ENCODE peak calls at places on chromosomes 3 and 15, in seven cellular contexts. Q is epithelial cell of esophagus, Z is PC-9, S is GM10248, B is glutamatergic neuron, R is H9, G is foreskin fibroblast. K is an unnamed sample.

GRCh38 chr3:194860725-194861124 is 175.0 kb downstream of the FAM43A start:
- DNase-seq in S (no peak), Q (no peak), R (no peak), Z (no peak), B (no peak), G (no peak), K (no peak)

GRCh38 chr3:64732570-64732969 is 44.8 kb upstream of the ADAMTS9 start:
- DNase-seq in B (no peak), G (no peak), R (no peak), S (no peak), Q (no peak), Z (no peak), K (no peak)

GRCh38 chr3:125141596-125142417 is 70.7 kb downstream of the SLC12A8 start:
- DNase-seq in G (no peak), Z (no peak), R (peak), Q (peak), S (peak), B (peak), K (peak)

GRCh38 chr3:42539871-42540714 is 37.6 kb downstream of the VIPR1 start:
- DNase-seq in G (no peak), B (peak), Q (peak), S (peak), Z (peak), R (peak), K (peak)

GRCh38 chr3:130895690-130896089 is 1.8 kb downstream of the ATP2C1 start:
- DNase-seq in Q (no peak), R (no peak), S (no peak), B (no peak), Z (no peak), G (no peak), K (no peak)

GRCh38 chr15:63474810-63475316 is 29.5 kb upstream of the USP3 start:
- DNase-seq in Z (no peak), B (no peak), G (no peak), Q (peak), R (no peak), S (peak), K (no peak)

GRCh38 chr3:187794731-187795130 is 49.5 kb upstream of the BCL6 start:
- DNase-seq in R (no peak), G (no peak), S (no peak), Z (no peak), B (no peak), Q (no peak), K (no peak)

GRCh38 chr15:63044645-63045437 is 2.3 kb downstream of the TPM1 start:
- DNase-seq in Z (no peak), B (no peak), Q (peak), R (peak), G (no peak), S (no peak), K (no peak)

GRCh38 chr3:85842081-85842480 is 883.3 kb downstream of the CADM2 start:
- DNase-seq in B (peak), G (no peak), Z (no peak), Q (no peak), R (no peak), S (no peak), K (no peak)

GRCh38 chr15:89740137-89740536 is 10.9 kb downstream of the MESP1 start:
- DNase-seq in G (peak), Q (peak), R (peak), B (no peak), Z (peak), S (peak), K (peak)

GRCh38 chr3:3110299-3110630 is at the start of gene IL5RA:
- DNase-seq in G (no peak), Z (no peak), B (no peak), S (no peak), Q (no peak), R (peak), K (no peak)

GRCh38 chr3:59425371-59425770 is 375.5 kb upstream of the CFAP20DC start:
- DNase-seq in R (no peak), B (no peak), Q (peak), S (no peak), Z (no peak), G (peak), K (no peak)

GRCh38 chr3:3666664-3667063 is 132.6 kb upstream of the LRRN1 start:
- DNase-seq in S (peak), Z (no peak), R (no peak), B (no peak), Q (no peak), G (no peak), K (no peak)

GRCh38 chr15:80228959-80229610 is 22.9 kb downstream of the CTXND1 start:
- DNase-seq in Q (no peak), Z (no peak), S (no peak), B (no peak), G (no peak), R (no peak), K (no peak)

GRCh38 chr3:31092748-31093607 is 198.5 kb upstream of the GADL1 start:
- DNase-seq in G (no peak), S (no peak), R (no peak), Q (no peak), Z (no peak), B (no peak), K (no peak)

GRCh38 chr3:10339376-10339955 is 18.6 kb upstream of the SEC13 start:
- DNase-seq in S (no peak), Z (no peak), Q (no peak), G (no peak), B (peak), R (no peak), K (no peak)

GRCh38 chr3:143314291-143315093 is 194.9 kb downstream of the CHST2 start:
- DNase-seq in Q (no peak), R (no peak), B (no peak), S (no peak), Z (no peak), G (peak), K (no peak)

GRCh38 chr15:35448294-35448693 is 97.7 kb downstream of the DPH6 start:
- DNase-seq in G (no peak), Z (no peak), B (no peak), Q (peak), R (no peak), S (no peak), K (no peak)

GRCh38 chr3:172201990-172202318 is 162.6 kb downstream of the FNDC3B start:
- DNase-seq in G (peak), Q (peak), B (no peak), S (no peak), R (no peak), Z (no peak), K (no peak)

GRCh38 chr15:30990451-30991300 is 752 bp downstream of the MTMR10 start:
- DNase-seq in S (no peak), G (no peak), Z (no peak), B (no peak), R (no peak), Q (peak), K (no peak)

GRCh38 chr3:127964053-127964452 is 49.0 kb downstream of the KBTBD12 start:
- DNase-seq in Z (no peak), G (no peak), R (no peak), S (no peak), B (no peak), Q (peak), K (no peak)

GRCh38 chr3:171435757-171436156 is 24.4 kb downstream of the TNIK start:
- DNase-seq in Z (no peak), Q (no peak), R (no peak), B (no peak), S (no peak), G (no peak), K (no peak)

GRCh38 chr15:52392008-52392687 is 96.5 kb upstream of the MYO5C start:
- DNase-seq in R (peak), S (no peak), Z (peak), B (no peak), G (peak), Q (peak), K (no peak)

GRCh38 chr3:141553055-141553454 is 66.2 kb downstream of the RASA2 start:
- DNase-seq in R (no peak), Q (no peak), G (no peak), S (no peak), B (no peak), Z (no peak), K (no peak)

GRCh38 chr3:13282986-13283876 is 136.9 kb downstream of the NUP210 start:
- DNase-seq in Z (no peak), R (peak), S (no peak), Q (peak), G (no peak), B (peak), K (peak)

GRCh38 chr3:16026753-16027152 is 147.7 kb upstream of the GALNT15 start:
- DNase-seq in G (peak), R (no peak), Z (no peak), Q (no peak), S (no peak), B (no peak), K (no peak)

GRCh38 chr15:58515807-58516206 is 84.0 kb downstream of the LIPC start:
- DNase-seq in B (no peak), S (peak), R (no peak), Q (no peak), G (no peak), Z (no peak), K (no peak)

GRCh38 chr15:74345051-74345450 is 22.4 kb downstream of the CYP11A1 start:
- DNase-seq in B (no peak), Z (no peak), R (no peak), S (no peak), Q (no peak), G (no peak), K (no peak)

GRCh38 chr3:124352143-124352528 is 360.2 kb upstream of the ROPN1 start:
- DNase-seq in B (no peak), R (no peak), G (no peak), Z (no peak), S (no peak), Q (no peak), K (no peak)

GRCh38 chr15:75112848-75113492 is 88.7 kb upstream of the C15orf39 start:
- DNase-seq in R (no peak), B (no peak), S (peak), Q (no peak), Z (no peak), G (no peak), K (no peak)

GRCh38 chr3:42547401-42547945 is 34.3 kb downstream of the SEC22C start:
- DNase-seq in B (peak), Q (peak), G (peak), R (peak), Z (no peak), S (peak), K (peak)

GRCh38 chr15:57969355-57969754 is 96.2 kb downstream of the ALDH1A2 start:
- DNase-seq in G (peak), B (no peak), Z (no peak), S (no peak), R (no peak), Q (peak), K (peak)

GRCh38 chr15:78203346-78204225 is 30.8 kb downstream of the ACSBG1 start:
- DNase-seq in G (no peak), Z (no peak), S (no peak), Q (no peak), B (no peak), R (peak), K (no peak)

DNA sequence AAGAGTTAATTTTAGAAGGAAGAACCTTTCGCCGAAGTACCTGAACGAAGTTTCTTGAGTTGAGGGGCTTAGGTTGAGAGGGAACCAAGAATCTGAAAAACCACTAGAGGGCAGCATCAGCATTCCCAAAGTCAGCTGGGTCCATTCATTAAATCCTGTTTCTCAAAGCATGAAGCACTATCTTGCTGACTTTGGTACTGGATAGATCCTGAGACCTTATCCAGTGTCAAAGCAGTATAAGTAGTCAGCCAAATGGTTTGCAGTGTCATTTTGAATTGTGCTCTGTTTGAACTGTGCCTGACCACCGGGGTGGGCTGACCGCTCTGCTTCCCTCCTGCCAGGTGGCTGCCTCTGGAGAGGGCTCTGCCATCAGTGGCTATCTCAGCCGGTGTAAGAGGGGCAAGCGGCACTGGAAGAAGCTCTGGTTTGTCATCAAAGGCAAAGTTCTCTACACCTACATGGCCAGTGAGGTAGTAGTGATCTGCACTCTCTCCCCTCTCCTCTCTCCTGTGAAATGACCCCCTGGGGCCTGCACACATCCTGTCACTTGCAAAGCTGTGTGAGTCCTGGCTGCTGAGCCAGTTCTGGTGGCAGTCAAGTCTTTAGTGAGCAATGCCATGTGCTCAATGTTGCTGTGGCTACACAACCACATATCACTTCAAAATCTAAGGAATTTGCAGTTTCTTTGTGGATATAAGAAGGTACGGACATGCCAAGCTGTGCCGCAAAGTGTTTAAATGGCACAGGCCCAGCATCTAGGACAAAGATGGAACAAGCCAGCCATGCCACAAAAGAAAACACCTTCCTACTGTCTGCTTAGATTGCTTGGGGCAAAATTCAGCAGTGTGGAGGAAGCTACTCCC is 21.4 kb upstream of the NR2C2 start:
- DNase-seq in B (no peak), S (peak), G (peak), Z (peak), R (peak), Q (peak), K (peak)
- TF ChIP-seq CTCF in B (peak), S (peak), G (peak), Z (peak), R (peak), Q (peak), K (peak)

GRCh38 chr3:52930748-52931147 is 33.4 kb upstream of the STIMATE start:
- DNase-seq in G (no peak), B (no peak), S (peak), Z (no peak), Q (no peak), R (no peak), K (no peak)
- TF ChIP-seq CTCF in G (no peak), B (no peak), S (no peak), Z (no peak), Q (no peak), R (no peak), K (no peak)

GRCh38 chr3:25584011-25584789 is 80.5 kb downstream of the TOP2B start:
- DNase-seq in R (no peak), S (no peak), G (no peak), Q (no peak), Z (no peak), B (no peak), K (no peak)
- TF ChIP-seq CTCF in R (no peak), S (no peak), G (no peak), Q (no peak), Z (no peak), B (no peak), K (no peak)

DNA sequence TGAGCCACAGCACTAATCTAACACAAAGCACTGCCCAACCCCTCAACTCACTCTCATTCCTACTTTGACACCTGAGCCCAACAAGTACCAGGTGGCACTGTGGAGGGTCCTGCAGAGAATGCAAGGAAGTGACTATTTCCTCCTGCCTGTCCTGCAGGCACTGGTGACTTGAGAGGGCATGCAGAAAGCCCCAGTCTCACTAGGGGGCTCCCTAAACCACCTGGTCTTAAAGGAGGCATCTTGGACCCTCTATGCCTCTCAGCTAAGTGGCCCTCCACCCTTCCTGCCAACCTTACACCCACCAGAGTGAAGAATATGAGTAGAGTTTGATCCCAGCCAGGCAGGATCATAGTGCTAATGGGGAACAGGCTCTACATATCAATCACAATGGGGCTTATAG is 15.2 kb downstream of the TRAIP start:
- DNase-seq in R (peak), Q (peak), G (no peak), B (peak), Z (no peak), S (no peak), K (peak)
- TF ChIP-seq CTCF in R (peak), Q (peak), G (peak), B (peak), Z (peak), S (peak), K (no peak)

DNA sequence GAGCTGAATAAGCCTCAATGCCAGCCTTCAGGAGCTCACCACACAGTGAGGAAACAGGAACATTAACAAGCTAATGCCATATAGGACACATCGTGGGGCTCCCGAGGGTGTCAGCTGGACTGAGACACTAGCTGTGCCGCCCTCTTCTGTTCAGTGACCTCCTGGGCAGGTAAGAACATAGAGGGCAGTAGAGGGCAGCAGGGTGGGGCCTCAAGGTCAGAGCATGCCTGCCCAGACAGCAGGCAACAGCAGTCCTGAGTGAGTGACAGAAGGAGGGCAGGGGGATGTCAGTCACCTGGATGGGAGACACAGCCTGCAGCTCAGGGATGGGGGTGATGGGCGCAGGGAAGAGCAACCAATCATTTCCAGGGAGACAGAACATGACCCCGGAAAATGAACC is 15.5 kb downstream of the NTRK3 start:
- DNase-seq in Q (no peak), S (no peak), R (peak), G (no peak), Z (no peak), B (no peak), K (no peak)
- TF ChIP-seq CTCF in Q (no peak), S (no peak), R (peak), G (no peak), Z (no peak), B (no peak), K (no peak)

K was measured in endothelial cell.